ENCODE peak calls at places on chromosome 1, in seven cellular contexts. One of them, this sample, is unnamed.

GRCh38 chr1:211677659-211678058 is 2.2 kb upstream of the NEK2 start:
- DNase-seq in heart right ventricle: no peak
- DNase-seq in left ventricle myocardium inferior: no peak
- DNase-seq in prostate gland: no peak
- DNase-seq in CD8-positive, alpha-beta memory T cell: no peak
- DNase-seq in IMR-90: no peak
- DNase-seq in trophoblast cell: no peak
- DNase-seq in this sample: no peak

GRCh38 chr1:82366694-82367093 is 566.0 kb downstream of the ADGRL2 start:
- DNase-seq in heart right ventricle: no peak
- DNase-seq in left ventricle myocardium inferior: no peak
- DNase-seq in prostate gland: no peak
- DNase-seq in CD8-positive, alpha-beta memory T cell: no peak
- DNase-seq in IMR-90: no peak
- DNase-seq in trophoblast cell: no peak
- DNase-seq in this sample: no peak

GRCh38 chr1:232620356-232620841 is 9.5 kb downstream of the SIPA1L2 start:
- DNase-seq in heart right ventricle: peak; percentile 87
- DNase-seq in left ventricle myocardium inferior: peak; percentile 46
- DNase-seq in prostate gland: peak; percentile 46
- DNase-seq in CD8-positive, alpha-beta memory T cell: no peak
- DNase-seq in IMR-90: peak; percentile 71
- DNase-seq in trophoblast cell: peak; percentile 28
- DNase-seq in this sample: peak; percentile 63

GRCh38 chr1:84117868-84118267 is 26.2 kb upstream of the PRKACB start:
- DNase-seq in heart right ventricle: no peak
- DNase-seq in left ventricle myocardium inferior: no peak
- DNase-seq in prostate gland: no peak
- DNase-seq in CD8-positive, alpha-beta memory T cell: no peak
- DNase-seq in IMR-90: peak; percentile 78
- DNase-seq in trophoblast cell: peak; percentile 81
- DNase-seq in this sample: no peak

GRCh38 chr1:155174334-155175280 is 958 bp downstream of the TRIM46 start:
- DNase-seq in heart right ventricle: peak; percentile 3
- DNase-seq in left ventricle myocardium inferior: no peak
- DNase-seq in prostate gland: no peak
- DNase-seq in CD8-positive, alpha-beta memory T cell: peak; percentile 31
- DNase-seq in IMR-90: peak; percentile 15
- DNase-seq in trophoblast cell: no peak
- DNase-seq in this sample: peak; percentile 73

GRCh38 chr1:203702130-203702577 is 62.8 kb upstream of the LAX1 start:
- DNase-seq in heart right ventricle: no peak
- DNase-seq in left ventricle myocardium inferior: no peak
- DNase-seq in prostate gland: peak; percentile 20
- DNase-seq in CD8-positive, alpha-beta memory T cell: peak; percentile 34
- DNase-seq in IMR-90: peak; percentile 56
- DNase-seq in trophoblast cell: peak; percentile 65
- DNase-seq in this sample: peak; percentile 33

GRCh38 chr1:157968503-157968902 is 24.9 kb upstream of the KIRREL1 start:
- DNase-seq in heart right ventricle: peak; percentile 25
- DNase-seq in left ventricle myocardium inferior: no peak
- DNase-seq in prostate gland: no peak
- DNase-seq in CD8-positive, alpha-beta memory T cell: no peak
- DNase-seq in IMR-90: peak; percentile 85
- DNase-seq in trophoblast cell: no peak
- DNase-seq in this sample: no peak

GRCh38 chr1:1614204-1614953 is 921 bp upstream of the MIB2 start:
- DNase-seq in heart right ventricle: no peak
- DNase-seq in left ventricle myocardium inferior: no peak
- DNase-seq in prostate gland: no peak
- DNase-seq in CD8-positive, alpha-beta memory T cell: no peak
- DNase-seq in IMR-90: peak; percentile 88
- DNase-seq in trophoblast cell: peak; percentile 94
- DNase-seq in this sample: peak; percentile 54

GRCh38 chr1:45954401-45954847 is 151.0 kb downstream of the MAST2 start:
- DNase-seq in heart right ventricle: peak; percentile 7
- DNase-seq in left ventricle myocardium inferior: no peak
- DNase-seq in prostate gland: peak; percentile 22
- DNase-seq in CD8-positive, alpha-beta memory T cell: no peak
- DNase-seq in IMR-90: peak; percentile 82
- DNase-seq in trophoblast cell: no peak
- DNase-seq in this sample: no peak

GRCh38 chr1:229579101-229579651 is 20.7 kb upstream of the ABCB10 start:
- DNase-seq in heart right ventricle: peak; percentile 71
- DNase-seq in left ventricle myocardium inferior: peak; percentile 61
- DNase-seq in prostate gland: peak; percentile 66
- DNase-seq in CD8-positive, alpha-beta memory T cell: no peak
- DNase-seq in IMR-90: peak; percentile 24
- DNase-seq in trophoblast cell: no peak
- DNase-seq in this sample: peak; percentile 69

GRCh38 chr1:156750191-156750931 is 1.1 kb downstream of the HDGF start:
- DNase-seq in heart right ventricle: no peak
- DNase-seq in left ventricle myocardium inferior: no peak
- DNase-seq in prostate gland: peak; percentile 57
- DNase-seq in CD8-positive, alpha-beta memory T cell: no peak
- DNase-seq in IMR-90: no peak
- DNase-seq in trophoblast cell: peak; percentile 43
- DNase-seq in this sample: no peak

GRCh38 chr1:51566260-51566659 is 47.2 kb upstream of the EPS15 start:
- DNase-seq in heart right ventricle: no peak
- DNase-seq in left ventricle myocardium inferior: no peak
- DNase-seq in prostate gland: no peak
- DNase-seq in CD8-positive, alpha-beta memory T cell: no peak
- DNase-seq in IMR-90: no peak
- DNase-seq in trophoblast cell: no peak
- DNase-seq in this sample: no peak

GRCh38 chr1:238252033-238252802 is 361.5 kb upstream of the ZP4 start:
- DNase-seq in heart right ventricle: peak; percentile 29
- DNase-seq in left ventricle myocardium inferior: peak; percentile 41
- DNase-seq in prostate gland: no peak
- DNase-seq in CD8-positive, alpha-beta memory T cell: no peak
- DNase-seq in IMR-90: peak; percentile 33
- DNase-seq in trophoblast cell: peak; percentile 77
- DNase-seq in this sample: peak; percentile 60

GRCh38 chr1:71828431-71829012 is 453.8 kb downstream of the NEGR1 start:
- DNase-seq in heart right ventricle: no peak
- DNase-seq in left ventricle myocardium inferior: no peak
- DNase-seq in prostate gland: no peak
- DNase-seq in CD8-positive, alpha-beta memory T cell: no peak
- DNase-seq in IMR-90: no peak
- DNase-seq in trophoblast cell: no peak
- DNase-seq in this sample: no peak

GRCh38 chr1:222037720-222038119 is 295.8 kb upstream of the DUSP10 start:
- DNase-seq in heart right ventricle: no peak
- DNase-seq in left ventricle myocardium inferior: no peak
- DNase-seq in prostate gland: no peak
- DNase-seq in CD8-positive, alpha-beta memory T cell: no peak
- DNase-seq in IMR-90: no peak
- DNase-seq in trophoblast cell: no peak
- DNase-seq in this sample: no peak

GRCh38 chr1:42740756-42741580 is 932 bp upstream of the CLDN19 start:
- DNase-seq in heart right ventricle: no peak
- DNase-seq in left ventricle myocardium inferior: no peak
- DNase-seq in prostate gland: no peak
- DNase-seq in CD8-positive, alpha-beta memory T cell: no peak
- DNase-seq in IMR-90: no peak
- DNase-seq in trophoblast cell: no peak
- DNase-seq in this sample: no peak

GRCh38 chr1:42743302-42744029 is 3.4 kb upstream of the CLDN19 start:
- DNase-seq in heart right ventricle: no peak
- DNase-seq in left ventricle myocardium inferior: no peak
- DNase-seq in prostate gland: peak; percentile 76
- DNase-seq in CD8-positive, alpha-beta memory T cell: no peak
- DNase-seq in IMR-90: no peak
- DNase-seq in trophoblast cell: peak; percentile 99
- DNase-seq in this sample: no peak

GRCh38 chr1:42741706-42742105 is 1.7 kb upstream of the CLDN19 start:
- DNase-seq in heart right ventricle: no peak
- DNase-seq in left ventricle myocardium inferior: no peak
- DNase-seq in prostate gland: no peak
- DNase-seq in CD8-positive, alpha-beta memory T cell: no peak
- DNase-seq in IMR-90: no peak
- DNase-seq in trophoblast cell: no peak
- DNase-seq in this sample: no peak

GRCh38 chr1:42742617-42743301 is 2.7 kb upstream of the CLDN19 start:
- DNase-seq in heart right ventricle: no peak
- DNase-seq in left ventricle myocardium inferior: no peak
- DNase-seq in prostate gland: no peak
- DNase-seq in CD8-positive, alpha-beta memory T cell: no peak
- DNase-seq in IMR-90: no peak
- DNase-seq in trophoblast cell: no peak
- DNase-seq in this sample: no peak

GRCh38 chr1:42742141-42742540 is 2.1 kb upstream of the CLDN19 start:
- DNase-seq in heart right ventricle: no peak
- DNase-seq in left ventricle myocardium inferior: no peak
- DNase-seq in prostate gland: no peak
- DNase-seq in CD8-positive, alpha-beta memory T cell: no peak
- DNase-seq in IMR-90: no peak
- DNase-seq in trophoblast cell: no peak
- DNase-seq in this sample: no peak
- H3K4me1 ChIP-seq in heart right ventricle: no peaks in the 10 kb centered on the region
- H3K4me1 ChIP-seq in left ventricle myocardium inferior: no peaks in the 10 kb centered on the region
- H3K4me1 ChIP-seq in prostate gland: no peaks in the 10 kb centered on the region
- H3K4me1 ChIP-seq in CD8-positive, alpha-beta memory T cell: peaks cover 3% of the 10 kb centered on the region
- H3K4me1 ChIP-seq in IMR-90: no peaks in the 10 kb centered on the region
- H3K4me1 ChIP-seq in trophoblast cell: peaks cover 10% of the 10 kb centered on the region
- H3K4me1 ChIP-seq in this sample: no peaks in the 10 kb centered on the region

GRCh38 chr1:27521336-27522147 is 31.6 kb upstream of the WASF2 start:
- DNase-seq in heart right ventricle: no peak
- DNase-seq in left ventricle myocardium inferior: peak; percentile 63
- DNase-seq in prostate gland: no peak
- DNase-seq in CD8-positive, alpha-beta memory T cell: peak; percentile 52
- DNase-seq in IMR-90: no peak
- DNase-seq in trophoblast cell: no peak
- DNase-seq in this sample: peak; percentile 90

GRCh38 chr1:27523666-27524020 is 33.7 kb upstream of the WASF2 start:
- DNase-seq in heart right ventricle: no peak
- DNase-seq in left ventricle myocardium inferior: no peak
- DNase-seq in prostate gland: no peak
- DNase-seq in CD8-positive, alpha-beta memory T cell: no peak
- DNase-seq in IMR-90: no peak
- DNase-seq in trophoblast cell: peak; percentile 85
- DNase-seq in this sample: no peak

GRCh38 chr1:27520651-27521050 is 30.7 kb upstream of the WASF2 start:
- DNase-seq in heart right ventricle: no peak
- DNase-seq in left ventricle myocardium inferior: peak; percentile 60
- DNase-seq in prostate gland: no peak
- DNase-seq in CD8-positive, alpha-beta memory T cell: no peak
- DNase-seq in IMR-90: no peak
- DNase-seq in trophoblast cell: no peak
- DNase-seq in this sample: peak; percentile 83

GRCh38 chr1:27522860-27523665 is 33.1 kb upstream of the WASF2 start:
- DNase-seq in heart right ventricle: peak; percentile 62
- DNase-seq in left ventricle myocardium inferior: peak; percentile 59
- DNase-seq in prostate gland: no peak
- DNase-seq in CD8-positive, alpha-beta memory T cell: peak; percentile 18
- DNase-seq in IMR-90: no peak
- DNase-seq in trophoblast cell: no peak
- DNase-seq in this sample: peak; percentile 83

DNA sequence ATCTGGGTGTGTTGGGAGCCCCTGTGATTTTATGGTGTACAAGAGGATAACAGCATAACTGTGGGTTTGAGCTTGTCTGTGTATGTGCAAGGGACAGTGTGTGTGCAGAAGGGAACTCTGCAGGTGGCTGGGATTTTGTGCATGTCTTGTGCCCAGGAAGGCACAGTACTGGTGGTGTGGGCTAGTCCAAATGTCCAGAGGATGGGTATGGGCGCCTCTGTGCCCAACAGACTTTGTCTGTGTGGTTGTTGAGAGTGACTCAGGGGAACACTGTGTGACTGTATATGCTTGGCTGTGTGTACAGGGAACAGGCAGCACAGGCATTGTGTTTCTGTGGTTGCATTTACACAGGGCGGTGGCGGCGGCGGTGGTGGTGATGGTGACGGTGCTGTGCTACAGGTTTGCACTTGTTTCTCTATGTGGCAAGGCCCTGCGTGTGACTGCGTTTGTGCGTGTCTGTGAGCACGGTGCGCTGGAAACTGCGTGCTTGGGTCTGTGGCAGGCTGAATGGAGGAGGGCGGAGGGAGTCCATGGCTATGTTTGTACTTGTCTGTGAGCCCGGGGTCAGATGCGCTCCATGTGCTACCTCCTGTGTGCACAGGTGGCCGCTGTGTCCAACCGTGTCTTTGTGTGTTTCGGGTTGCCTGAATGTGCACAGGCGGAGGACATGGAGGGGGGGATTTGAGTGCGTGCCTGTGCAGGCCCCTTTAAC is 32.3 kb upstream of the WASF2 start:
- DNase-seq in heart right ventricle: no peak
- DNase-seq in left ventricle myocardium inferior: no peak
- DNase-seq in prostate gland: peak; percentile 79
- DNase-seq in CD8-positive, alpha-beta memory T cell: peak; percentile 44
- DNase-seq in IMR-90: no peak
- DNase-seq in trophoblast cell: no peak
- DNase-seq in this sample: no peak
- H3K27ac ChIP-seq in heart right ventricle: peak overlapping the region; percentile 69
- H3K27ac ChIP-seq in left ventricle myocardium inferior: peak overlapping the region; percentile 94
- H3K27ac ChIP-seq in prostate gland: peak overlapping the region; percentile 78
- H3K27ac ChIP-seq in CD8-positive, alpha-beta memory T cell: peak overlapping the region; percentile 47
- H3K27ac ChIP-seq in IMR-90: no peak overlapping the region
- H3K27ac ChIP-seq in trophoblast cell: peak overlapping the region; percentile 21
- H3K27ac ChIP-seq in this sample: peak overlapping the region; percentile 31

GRCh38 chr1:215083408-215083961 is 948 bp downstream of the KCNK2 start:
- DNase-seq in heart right ventricle: no peak
- DNase-seq in left ventricle myocardium inferior: no peak
- DNase-seq in prostate gland: no peak
- DNase-seq in CD8-positive, alpha-beta memory T cell: no peak
- DNase-seq in IMR-90: peak; percentile 63
- DNase-seq in trophoblast cell: no peak
- DNase-seq in this sample: no peak
- H3K4me1 ChIP-seq in heart right ventricle: peaks cover 5% of the 10 kb centered on the region
- H3K4me1 ChIP-seq in left ventricle myocardium inferior: peaks cover 15% of the 10 kb centered on the region
- H3K4me1 ChIP-seq in prostate gland: no peaks in the 10 kb centered on the region
- H3K4me1 ChIP-seq in CD8-positive, alpha-beta memory T cell: no peaks in the 10 kb centered on the region
- H3K4me1 ChIP-seq in IMR-90: peaks cover 2% of the 10 kb centered on the region
- H3K4me1 ChIP-seq in trophoblast cell: peaks cover 6% of the 10 kb centered on the region
- H3K4me1 ChIP-seq in this sample: no peaks in the 10 kb centered on the region

GRCh38 chr1:20665736-20666135 is 4.6 kb upstream of the DDOST start:
- DNase-seq in heart right ventricle: no peak
- DNase-seq in left ventricle myocardium inferior: no peak
- DNase-seq in prostate gland: no peak
- DNase-seq in CD8-positive, alpha-beta memory T cell: no peak
- DNase-seq in IMR-90: no peak
- DNase-seq in trophoblast cell: no peak
- DNase-seq in this sample: no peak

GRCh38 chr1:20668581-20668980 is 7.4 kb upstream of the DDOST start:
- DNase-seq in heart right ventricle: no peak
- DNase-seq in left ventricle myocardium inferior: no peak
- DNase-seq in prostate gland: no peak
- DNase-seq in CD8-positive, alpha-beta memory T cell: no peak
- DNase-seq in IMR-90: no peak
- DNase-seq in trophoblast cell: no peak
- DNase-seq in this sample: no peak

GRCh38 chr1:20663969-20664715 is 3.0 kb upstream of the DDOST start:
- DNase-seq in heart right ventricle: no peak
- DNase-seq in left ventricle myocardium inferior: no peak
- DNase-seq in prostate gland: no peak
- DNase-seq in CD8-positive, alpha-beta memory T cell: no peak
- DNase-seq in IMR-90: no peak
- DNase-seq in trophoblast cell: no peak
- DNase-seq in this sample: no peak

GRCh38 chr1:20666804-20667203 is 5.6 kb upstream of the DDOST start:
- DNase-seq in heart right ventricle: no peak
- DNase-seq in left ventricle myocardium inferior: no peak
- DNase-seq in prostate gland: no peak
- DNase-seq in CD8-positive, alpha-beta memory T cell: no peak
- DNase-seq in IMR-90: peak; percentile 11
- DNase-seq in trophoblast cell: no peak
- DNase-seq in this sample: no peak

GRCh38 chr1:20666146-20666545 is 5.0 kb upstream of the DDOST start:
- DNase-seq in heart right ventricle: no peak
- DNase-seq in left ventricle myocardium inferior: no peak
- DNase-seq in prostate gland: no peak
- DNase-seq in CD8-positive, alpha-beta memory T cell: no peak
- DNase-seq in IMR-90: no peak
- DNase-seq in trophoblast cell: no peak
- DNase-seq in this sample: peak; percentile 71
- H3K27ac ChIP-seq in heart right ventricle: peak overlapping the region; percentile 63
- H3K27ac ChIP-seq in left ventricle myocardium inferior: peak overlapping the region; percentile 86
- H3K27ac ChIP-seq in prostate gland: no peak overlapping the region
- H3K27ac ChIP-seq in CD8-positive, alpha-beta memory T cell: no peak overlapping the region
- H3K27ac ChIP-seq in IMR-90: no peak overlapping the region
- H3K27ac ChIP-seq in trophoblast cell: no peak overlapping the region
- H3K27ac ChIP-seq in this sample: peak overlapping the region; percentile 2

This sample was measured in right cardiac atrium.